ENCODE peak calls at places on chromosome 2, in seven cellular contexts. One of them, this sample, is unnamed.

GRCh38 chr2:151379191-151379590 is 21.8 kb downstream of the TNFAIP6 start:
- DNase-seq in heart left ventricle: no peak
- DNase-seq in body of pancreas: no peak
- DNase-seq in testis: no peak
- DNase-seq in tibial nerve: no peak
- DNase-seq in H54: no peak
- DNase-seq in stomach: no peak
- DNase-seq in this sample: no peak

GRCh38 chr2:234278556-234279286 is 218.2 kb downstream of the ARL4C start:
- DNase-seq in heart left ventricle: no peak
- DNase-seq in body of pancreas: no peak
- DNase-seq in testis: no peak
- DNase-seq in tibial nerve: no peak
- DNase-seq in H54: no peak
- DNase-seq in stomach: no peak
- DNase-seq in this sample: no peak

GRCh38 chr2:86048888-86049287 is 56.8 kb downstream of the POLR1A start:
- DNase-seq in heart left ventricle: no peak
- DNase-seq in body of pancreas: peak
- DNase-seq in testis: no peak
- DNase-seq in tibial nerve: no peak
- DNase-seq in H54: no peak
- DNase-seq in stomach: no peak
- DNase-seq in this sample: no peak

GRCh38 chr2:155256803-155257202 is 558.3 kb downstream of the KCNJ3 start:
- DNase-seq in heart left ventricle: no peak
- DNase-seq in body of pancreas: no peak
- DNase-seq in testis: no peak
- DNase-seq in tibial nerve: no peak
- DNase-seq in H54: no peak
- DNase-seq in stomach: no peak
- DNase-seq in this sample: no peak

GRCh38 chr2:75311993-75312392 is 112.7 kb upstream of the TACR1 start:
- DNase-seq in heart left ventricle: no peak
- DNase-seq in body of pancreas: no peak
- DNase-seq in testis: no peak
- DNase-seq in tibial nerve: no peak
- DNase-seq in H54: peak
- DNase-seq in stomach: no peak
- DNase-seq in this sample: peak

GRCh38 chr2:98134138-98134537 is 47.2 kb downstream of the VWA3B start:
- DNase-seq in heart left ventricle: peak
- DNase-seq in body of pancreas: no peak
- DNase-seq in testis: no peak
- DNase-seq in tibial nerve: no peak
- DNase-seq in H54: no peak
- DNase-seq in stomach: no peak
- DNase-seq in this sample: no peak

GRCh38 chr2:47075361-47076125 is 79.6 kb downstream of the STPG4 start:
- DNase-seq in heart left ventricle: peak
- DNase-seq in body of pancreas: no peak
- DNase-seq in testis: no peak
- DNase-seq in tibial nerve: no peak
- DNase-seq in H54: no peak
- DNase-seq in stomach: no peak
- DNase-seq in this sample: no peak

GRCh38 chr2:207747653-207748560 is 21.8 kb downstream of the FZD5 start:
- DNase-seq in heart left ventricle: no peak
- DNase-seq in body of pancreas: peak
- DNase-seq in testis: no peak
- DNase-seq in tibial nerve: no peak
- DNase-seq in H54: no peak
- DNase-seq in stomach: no peak
- DNase-seq in this sample: no peak

GRCh38 chr2:138327967-138328366 is 173.6 kb upstream of the SPOPL start:
- DNase-seq in heart left ventricle: no peak
- DNase-seq in body of pancreas: no peak
- DNase-seq in testis: no peak
- DNase-seq in tibial nerve: no peak
- DNase-seq in H54: no peak
- DNase-seq in stomach: no peak
- DNase-seq in this sample: no peak

GRCh38 chr2:83369601-83370418 is 1089.3 kb downstream of the SUCLG1 start:
- DNase-seq in heart left ventricle: no peak
- DNase-seq in body of pancreas: no peak
- DNase-seq in testis: no peak
- DNase-seq in tibial nerve: no peak
- DNase-seq in H54: no peak
- DNase-seq in stomach: no peak
- DNase-seq in this sample: no peak

GRCh38 chr2:45892757-45893156 is 241.3 kb downstream of the PRKCE start:
- DNase-seq in heart left ventricle: no peak
- DNase-seq in body of pancreas: peak
- DNase-seq in testis: no peak
- DNase-seq in tibial nerve: no peak
- DNase-seq in H54: no peak
- DNase-seq in stomach: no peak
- DNase-seq in this sample: no peak

GRCh38 chr2:213455316-213456008 is 171.2 kb downstream of the SPAG16 start:
- DNase-seq in heart left ventricle: no peak
- DNase-seq in body of pancreas: no peak
- DNase-seq in testis: no peak
- DNase-seq in tibial nerve: no peak
- DNase-seq in H54: no peak
- DNase-seq in stomach: no peak
- DNase-seq in this sample: no peak

GRCh38 chr2:56239437-56239836 is 55.6 kb downstream of the CCDC85A start:
- DNase-seq in heart left ventricle: no peak
- DNase-seq in body of pancreas: no peak
- DNase-seq in testis: peak
- DNase-seq in tibial nerve: no peak
- DNase-seq in H54: no peak
- DNase-seq in stomach: no peak
- DNase-seq in this sample: no peak

GRCh38 chr2:105176429-105176828 is 65.1 kb upstream of the GPR45 start:
- DNase-seq in heart left ventricle: no peak
- DNase-seq in body of pancreas: no peak
- DNase-seq in testis: no peak
- DNase-seq in tibial nerve: no peak
- DNase-seq in H54: no peak
- DNase-seq in stomach: no peak
- DNase-seq in this sample: no peak

GRCh38 chr2:107635883-107636282 is 190.8 kb upstream of the RGPD4 start:
- DNase-seq in heart left ventricle: no peak
- DNase-seq in body of pancreas: no peak
- DNase-seq in testis: no peak
- DNase-seq in tibial nerve: no peak
- DNase-seq in H54: no peak
- DNase-seq in stomach: no peak
- DNase-seq in this sample: no peak

GRCh38 chr2:152042636-152043615 is 55.9 kb downstream of the CACNB4 start:
- DNase-seq in heart left ventricle: no peak
- DNase-seq in body of pancreas: no peak
- DNase-seq in testis: peak
- DNase-seq in tibial nerve: no peak
- DNase-seq in H54: no peak
- DNase-seq in stomach: no peak
- DNase-seq in this sample: no peak

GRCh38 chr2:11498543-11499034 is 32.6 kb upstream of the E2F6 start:
- DNase-seq in heart left ventricle: peak
- DNase-seq in body of pancreas: peak
- DNase-seq in testis: peak
- DNase-seq in tibial nerve: peak
- DNase-seq in H54: peak
- DNase-seq in stomach: peak
- DNase-seq in this sample: no peak

GRCh38 chr2:218272531-218273212 is 2.4 kb downstream of the PNKD start:
- DNase-seq in heart left ventricle: peak
- DNase-seq in body of pancreas: peak
- DNase-seq in testis: peak
- DNase-seq in tibial nerve: peak
- DNase-seq in H54: peak
- DNase-seq in stomach: peak
- DNase-seq in this sample: peak

GRCh38 chr2:112703684-112704083 is 17.1 kb upstream of the NT5DC4 start:
- DNase-seq in heart left ventricle: no peak
- DNase-seq in body of pancreas: no peak
- DNase-seq in testis: no peak
- DNase-seq in tibial nerve: no peak
- DNase-seq in H54: no peak
- DNase-seq in stomach: no peak
- DNase-seq in this sample: no peak

GRCh38 chr2:226796840-226797288 is 2.8 kb downstream of the IRS1 start:
- DNase-seq in heart left ventricle: peak
- DNase-seq in body of pancreas: peak
- DNase-seq in testis: no peak
- DNase-seq in tibial nerve: no peak
- DNase-seq in H54: no peak
- DNase-seq in stomach: peak
- DNase-seq in this sample: no peak

GRCh38 chr2:20223345-20224190 is 1.4 kb downstream of the SDC1 start:
- DNase-seq in heart left ventricle: no peak
- DNase-seq in body of pancreas: peak
- DNase-seq in testis: peak
- DNase-seq in tibial nerve: no peak
- DNase-seq in H54: peak
- DNase-seq in stomach: peak
- DNase-seq in this sample: no peak

GRCh38 chr2:216505133-216506106 is 6.8 kb downstream of the RPL37A start:
- DNase-seq in heart left ventricle: no peak
- DNase-seq in body of pancreas: no peak
- DNase-seq in testis: no peak
- DNase-seq in tibial nerve: no peak
- DNase-seq in H54: no peak
- DNase-seq in stomach: no peak
- DNase-seq in this sample: no peak
- TF ChIP-seq POLR2A in heart left ventricle: no peak
- TF ChIP-seq POLR2A in body of pancreas: no peak
- TF ChIP-seq POLR2A in testis: no peak
- TF ChIP-seq POLR2A in tibial nerve: no peak
- TF ChIP-seq POLR2A in H54: no peak
- TF ChIP-seq POLR2A in stomach: no peak
- TF ChIP-seq POLR2A in this sample: no peak

DNA sequence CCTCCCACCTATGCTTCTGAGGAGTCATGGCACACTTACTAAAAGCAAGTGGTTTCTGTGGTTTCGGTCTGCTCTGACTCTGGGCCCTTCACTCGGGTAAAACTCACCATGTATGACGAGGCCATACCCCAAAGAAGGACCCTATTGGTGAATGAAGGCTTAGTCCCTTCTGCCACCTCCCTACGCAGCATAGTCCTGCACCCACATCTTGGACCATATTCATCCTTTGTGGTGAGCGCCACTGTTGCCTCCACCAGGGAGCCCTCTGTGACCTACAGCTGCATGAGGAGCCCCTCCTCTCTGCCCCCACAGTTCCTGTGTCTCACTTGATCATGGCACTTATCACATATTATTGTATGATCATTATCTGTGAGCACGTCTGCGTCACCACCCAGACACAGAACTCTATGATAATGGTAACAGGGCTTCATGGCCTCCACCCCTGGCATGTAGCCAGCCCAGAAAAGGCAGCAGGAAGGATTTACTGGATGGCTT is 113.3 kb downstream of the TFCP2L1 start:
- DNase-seq in heart left ventricle: no peak
- DNase-seq in body of pancreas: no peak
- DNase-seq in testis: no peak
- DNase-seq in tibial nerve: no peak
- DNase-seq in H54: no peak
- DNase-seq in stomach: peak
- DNase-seq in this sample: peak
- TF ChIP-seq POLR2A in heart left ventricle: no peak
- TF ChIP-seq POLR2A in body of pancreas: no peak
- TF ChIP-seq POLR2A in testis: no peak
- TF ChIP-seq POLR2A in tibial nerve: no peak
- TF ChIP-seq POLR2A in H54: no peak
- TF ChIP-seq POLR2A in stomach: no peak
- TF ChIP-seq POLR2A in this sample: no peak

GRCh38 chr2:101653469-101653868 is 44.0 kb upstream of the MAP4K4 start:
- DNase-seq in heart left ventricle: no peak
- DNase-seq in body of pancreas: no peak
- DNase-seq in testis: no peak
- DNase-seq in tibial nerve: no peak
- DNase-seq in H54: no peak
- DNase-seq in stomach: no peak
- DNase-seq in this sample: no peak

GRCh38 chr2:101658387-101658786 is 39.1 kb upstream of the MAP4K4 start:
- DNase-seq in heart left ventricle: no peak
- DNase-seq in body of pancreas: no peak
- DNase-seq in testis: no peak
- DNase-seq in tibial nerve: no peak
- DNase-seq in H54: no peak
- DNase-seq in stomach: no peak
- DNase-seq in this sample: no peak

GRCh38 chr2:101655941-101656422 is 41.5 kb upstream of the MAP4K4 start:
- DNase-seq in heart left ventricle: no peak
- DNase-seq in body of pancreas: peak
- DNase-seq in testis: no peak
- DNase-seq in tibial nerve: no peak
- DNase-seq in H54: no peak
- DNase-seq in stomach: no peak
- DNase-seq in this sample: no peak

GRCh38 chr2:101657787-101658186 is 39.7 kb upstream of the MAP4K4 start:
- DNase-seq in heart left ventricle: no peak
- DNase-seq in body of pancreas: no peak
- DNase-seq in testis: no peak
- DNase-seq in tibial nerve: no peak
- DNase-seq in H54: no peak
- DNase-seq in stomach: no peak
- DNase-seq in this sample: peak
- TF ChIP-seq POLR2A in heart left ventricle: no peak
- TF ChIP-seq POLR2A in body of pancreas: no peak
- TF ChIP-seq POLR2A in testis: no peak
- TF ChIP-seq POLR2A in tibial nerve: no peak
- TF ChIP-seq POLR2A in H54: no peak
- TF ChIP-seq POLR2A in stomach: no peak
- TF ChIP-seq POLR2A in this sample: no peak

DNA sequence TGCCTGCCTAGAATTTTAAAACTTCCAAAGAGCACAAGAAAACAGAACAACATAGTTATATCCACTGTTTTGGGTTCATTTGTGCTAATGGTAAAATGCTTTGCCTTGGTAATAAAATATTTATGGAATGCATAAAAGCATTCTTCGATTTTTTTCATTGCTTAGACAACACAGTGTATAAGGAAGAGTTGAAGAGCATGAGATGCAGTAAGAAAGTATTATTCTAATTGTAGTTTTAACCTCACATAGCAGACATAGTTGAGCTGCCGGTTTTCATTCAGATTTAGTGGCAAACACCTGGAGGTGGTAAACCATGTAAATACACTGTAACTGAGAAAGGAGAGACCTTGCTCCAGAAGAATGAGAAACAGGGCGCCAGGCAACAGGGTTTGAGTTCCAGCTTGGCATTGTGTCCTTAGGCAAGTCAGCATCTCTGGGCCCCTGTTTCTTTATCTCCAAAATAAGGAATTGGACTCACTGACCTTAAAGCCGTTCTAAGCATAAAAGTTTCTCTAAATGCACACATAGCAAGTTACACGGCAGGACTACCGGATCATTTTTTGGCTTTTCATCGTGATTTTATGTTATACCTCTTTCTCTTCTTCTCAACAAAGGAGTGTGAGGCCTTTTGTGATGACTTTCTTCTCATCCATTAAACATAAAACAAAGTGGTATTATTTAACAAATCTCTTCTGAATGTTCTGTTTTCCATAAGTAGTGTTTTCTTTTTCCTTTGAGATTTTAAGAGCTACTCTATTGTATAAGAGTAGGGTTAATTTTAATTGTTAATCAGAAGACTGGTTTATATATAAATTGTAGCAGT is 7.9 kb downstream of the UGP2 start:
- DNase-seq in heart left ventricle: no peak
- DNase-seq in body of pancreas: no peak
- DNase-seq in testis: no peak
- DNase-seq in tibial nerve: no peak
- DNase-seq in H54: no peak
- DNase-seq in stomach: no peak
- DNase-seq in this sample: no peak
- TF ChIP-seq POLR2A in heart left ventricle: no peak
- TF ChIP-seq POLR2A in body of pancreas: no peak
- TF ChIP-seq POLR2A in testis: no peak
- TF ChIP-seq POLR2A in tibial nerve: no peak
- TF ChIP-seq POLR2A in H54: no peak
- TF ChIP-seq POLR2A in stomach: no peak
- TF ChIP-seq POLR2A in this sample: no peak

This sample was measured in erythroblast.